ENCODE peak calls at places on chromosome 2, in nine cellular contexts. T is RWPE1, B is body of pancreas, U is stomach, F is ovary, C is OCI-LY7, N is upper lobe of right lung, X is dorsolateral prefrontal cortex, Q is HCT116. K is an unnamed sample.

GRCh38 chr2:235595420-235596010 is 101.7 kb downstream of the AGAP1 start:
- DNase-seq in T (peak; percentile 67), B (peak; percentile 79), U (peak; percentile 71), F (peak; percentile 73), C (peak; percentile 55), N (no peak), X (peak; percentile 80), Q (peak; percentile 47), K (no peak)

GRCh38 chr2:177783835-177784448 is 288.6 kb downstream of the PDE11A start:
- DNase-seq in T (peak; percentile 4), B (no peak), U (no peak), F (no peak), C (no peak), N (no peak), X (no peak), Q (no peak), K (no peak)

GRCh38 chr2:106085441-106085911 is 108.6 kb downstream of the UXS1 start:
- DNase-seq in T (no peak), B (peak; percentile 45), U (peak; percentile 45), F (no peak), C (peak; percentile 43), N (no peak), X (no peak), Q (no peak), K (no peak)

GRCh38 chr2:206693399-206694137 is 24.6 kb downstream of the DYTN start:
- DNase-seq in T (peak; percentile 60), B (peak; percentile 7), U (no peak), F (no peak), C (peak; percentile 59), N (no peak), X (no peak), Q (peak; percentile 75), K (no peak)

GRCh38 chr2:29786361-29786760 is 135.0 kb downstream of the ALK start:
- DNase-seq in T (no peak), B (no peak), U (peak; percentile 74), F (no peak), C (no peak), N (no peak), X (no peak), Q (no peak), K (no peak)

GRCh38 chr2:236658974-236659757 is 89.5 kb downstream of the ACKR3 start:
- DNase-seq in T (no peak), B (no peak), U (no peak), F (no peak), C (no peak), N (no peak), X (no peak), Q (no peak), K (no peak)

GRCh38 chr2:164917296-164917903 is 37.9 kb downstream of the SLC38A11 start:
- DNase-seq in T (no peak), B (peak; percentile 81), U (peak; percentile 70), F (peak; percentile 71), C (peak; percentile 16), N (no peak), X (no peak), Q (peak; percentile 40), K (no peak)

GRCh38 chr2:30226144-30227032 is 4.9 kb upstream of the LBH start:
- DNase-seq in T (no peak), B (no peak), U (no peak), F (no peak), C (no peak), N (no peak), X (no peak), Q (no peak), K (no peak)

GRCh38 chr2:33704352-33704751 is 105.3 kb upstream of the FAM98A start:
- DNase-seq in T (no peak), B (no peak), U (no peak), F (no peak), C (no peak), N (no peak), X (no peak), Q (no peak), K (no peak)

GRCh38 chr2:19549821-19550220 is 191.4 kb upstream of the OSR1 start:
- DNase-seq in T (no peak), B (no peak), U (no peak), F (no peak), C (no peak), N (no peak), X (no peak), Q (no peak), K (no peak)

GRCh38 chr2:12504443-12504842 is 212.3 kb upstream of the TRIB2 start:
- DNase-seq in T (no peak), B (no peak), U (no peak), F (no peak), C (no peak), N (no peak), X (no peak), Q (no peak), K (no peak)

GRCh38 chr2:68721482-68722071 is 13.0 kb upstream of the ARHGAP25 start:
- DNase-seq in T (no peak), B (peak; percentile 34), U (peak; percentile 60), F (no peak), C (peak; percentile 73), N (no peak), X (no peak), Q (peak; percentile 68), K (no peak)

GRCh38 chr2:130819915-130820861 is 16.5 kb upstream of the ARHGEF4 start:
- DNase-seq in T (no peak), B (no peak), U (no peak), F (no peak), C (peak; percentile 28), N (peak; percentile 49), X (peak; percentile 83), Q (no peak), K (no peak)

GRCh38 chr2:233451950-233452349 is 97.7 kb downstream of the DGKD start:
- DNase-seq in T (no peak), B (no peak), U (no peak), F (peak; percentile 3), C (no peak), N (peak; percentile 17), X (peak; percentile 12), Q (no peak), K (peak; percentile 14)

GRCh38 chr2:222548997-222549396 is 106.9 kb downstream of the FARSB start:
- DNase-seq in T (no peak), B (no peak), U (no peak), F (no peak), C (no peak), N (no peak), X (no peak), Q (no peak), K (no peak)

GRCh38 chr2:3959372-3959771 is 256.0 kb downstream of the DCDC2C start:
- DNase-seq in T (peak; percentile 45), B (peak; percentile 25), U (no peak), F (no peak), C (peak; percentile 48), N (no peak), X (no peak), Q (peak; percentile 27), K (no peak)

GRCh38 chr2:19611491-19612332 is 253.3 kb upstream of the OSR1 start:
- DNase-seq in T (peak; percentile 68), B (no peak), U (no peak), F (no peak), C (no peak), N (no peak), X (no peak), Q (peak; percentile 73), K (no peak)

GRCh38 chr2:152284398-152284797 is 50.6 kb upstream of the FMNL2 start:
- DNase-seq in T (no peak), B (no peak), U (no peak), F (no peak), C (no peak), N (no peak), X (no peak), Q (no peak), K (no peak)

GRCh38 chr2:61452392-61452791 is 18.5 kb downstream of the USP34 start:
- DNase-seq in T (no peak), B (no peak), U (no peak), F (no peak), C (peak; percentile 65), N (no peak), X (no peak), Q (no peak), K (no peak)

GRCh38 chr2:189318761-189319160 is 122.5 kb upstream of the WDR75 start:
- DNase-seq in T (no peak), B (no peak), U (no peak), F (no peak), C (no peak), N (no peak), X (no peak), Q (no peak), K (no peak)
- TF ChIP-seq CTCF in T (no peak), B (no peak), U (no peak), F (no peak), C (no peak), N (no peak), X (no peak), Q (no peak), K (no peak)

GRCh38 chr2:128914320-128914719 is 595.7 kb upstream of the HS6ST1 start:
- DNase-seq in T (no peak), B (no peak), U (no peak), F (no peak), C (no peak), N (no peak), X (no peak), Q (no peak), K (no peak)
- H3K27ac ChIP-seq in T (no peak overlapping the region), B (no peak overlapping the region), U (no peak overlapping the region), F (no peak overlapping the region), C (no peak overlapping the region), N (no peak overlapping the region), X (no peak overlapping the region), Q (no peak overlapping the region), K (no peak overlapping the region)

DNA sequence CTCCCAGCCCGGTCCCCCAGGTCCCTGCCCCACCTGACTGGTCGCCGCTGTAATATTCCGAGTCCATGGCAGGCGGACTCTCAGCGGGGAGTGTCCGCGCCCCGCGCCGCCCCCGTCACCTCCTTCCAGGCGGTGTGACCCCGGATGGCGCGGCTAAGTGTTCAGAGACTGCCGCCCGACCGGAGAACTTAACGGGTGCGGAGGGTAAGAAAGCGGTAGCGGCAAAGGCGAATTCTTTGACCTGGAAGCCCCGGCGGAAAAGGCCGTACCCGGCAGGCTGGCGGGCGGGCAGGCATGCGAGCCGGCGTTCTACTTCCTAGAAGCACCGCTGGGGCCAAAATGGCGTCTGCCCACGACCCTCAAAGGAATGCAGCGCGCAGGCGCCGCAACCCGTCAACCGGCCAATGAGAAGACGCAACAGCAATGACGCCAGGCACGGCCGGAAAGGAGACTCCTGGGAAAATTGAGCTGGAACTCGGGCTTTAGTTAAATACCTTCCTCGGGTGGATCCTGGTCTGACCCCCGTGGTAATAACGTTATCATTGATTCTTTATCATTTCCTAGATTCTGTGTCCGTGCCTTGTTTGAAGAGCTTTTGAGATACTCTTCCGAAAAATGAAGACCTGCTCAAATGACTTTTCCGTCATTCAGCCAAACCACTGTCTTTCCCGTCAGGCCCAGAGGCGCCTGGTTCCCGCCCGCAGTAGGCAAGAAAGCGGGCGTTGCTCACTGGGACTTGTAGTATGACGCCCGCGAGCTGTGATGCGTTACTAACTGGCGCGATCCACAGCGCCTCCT is at the start of gene IWS1:
- DNase-seq in T (peak; percentile 95), B (peak; percentile 96), U (peak; percentile 95), F (peak; percentile 93), C (peak; percentile 97), N (peak; percentile 97), X (peak; percentile 95), Q (peak; percentile 93), K (peak; percentile 97)
- TF ChIP-seq CTCF in T (no peak), B (peak; percentile 59), U (no peak), F (peak; percentile 59), C (no peak), N (peak; percentile 33), X (peak; percentile 57), Q (no peak), K (peak; percentile 38)

GRCh38 chr2:103464831-103465230 is 703.0 kb downstream of the TMEM182 start:
- DNase-seq in T (no peak), B (no peak), U (no peak), F (no peak), C (no peak), N (no peak), X (no peak), Q (no peak), K (no peak)

GRCh38 chr2:103469800-103470199 is 708.0 kb downstream of the TMEM182 start:
- DNase-seq in T (no peak), B (no peak), U (no peak), F (no peak), C (no peak), N (no peak), X (no peak), Q (no peak), K (no peak)
- H3K27ac ChIP-seq in T (no peak overlapping the region), B (no peak overlapping the region), U (no peak overlapping the region), F (no peak overlapping the region), C (no peak overlapping the region), N (no peak overlapping the region), X (no peak overlapping the region), Q (no peak overlapping the region), K (no peak overlapping the region)

K was measured in lower lobe of right lung.